ENCODE peak calls at places on chromosomes 1 and 21, in eight cellular contexts. S is right lobe of liver; I is transverse colon; B is pancreas; W is CD8-positive, alpha-beta memory T cell; Y is cardiac muscle cell; H is MM.1S; Q is Peyer's patch. E is an unnamed sample.

GRCh38 chr1:97093742-97094141 is 372.2 kb downstream of the PTBP2 start:
- DNase-seq in Q (no peak), H (no peak), W (no peak), S (no peak), Y (peak; percentile 77), I (no peak), B (no peak), E (no peak)

GRCh38 chr1:173332026-173332425 is 124.9 kb upstream of the TNFSF4 start:
- DNase-seq in Q (no peak), I (no peak), Y (peak; percentile 58), B (no peak), W (no peak), S (no peak), H (no peak), E (no peak)

GRCh38 chr1:52706941-52707926 is 9.1 kb upstream of the COA7 start:
- DNase-seq in Y (no peak), B (no peak), W (no peak), S (peak; percentile 74), H (no peak), I (peak; percentile 71), Q (no peak), E (no peak)

GRCh38 chr1:109208431-109208830 is 5.3 kb upstream of the SARS1 start:
- DNase-seq in I (no peak), W (no peak), H (no peak), Y (peak; percentile 22), B (no peak), S (no peak), Q (no peak), E (no peak)

GRCh38 chr1:213371769-213372619 is 321.0 kb downstream of the RPS6KC1 start:
- DNase-seq in B (no peak), Q (no peak), S (peak; percentile 89), I (no peak), Y (no peak), H (no peak), W (no peak), E (no peak)

GRCh38 chr1:201937624-201938212 is 8.6 kb downstream of the LMOD1 start:
- DNase-seq in S (no peak), Y (peak; percentile 78), H (no peak), I (no peak), W (no peak), Q (no peak), B (no peak), E (no peak)

GRCh38 chr1:44672254-44672955 is 1.9 kb downstream of the TMEM53 start:
- DNase-seq in W (no peak), S (peak; percentile 55), B (no peak), Q (no peak), I (no peak), H (no peak), Y (peak; percentile 27), E (no peak)

GRCh38 chr1:244050835-244051444 is at the start of gene ZBTB18:
- DNase-seq in Q (no peak), I (no peak), Y (peak; percentile 42), B (peak; percentile 35), S (no peak), H (no peak), W (no peak), E (no peak)

GRCh38 chr1:199020904-199021303 is 382.1 kb downstream of the PTPRC start:
- DNase-seq in Q (no peak), Y (no peak), H (no peak), W (no peak), S (no peak), B (no peak), I (no peak), E (peak; percentile 32)

GRCh38 chr1:117606608-117607261 is 887 bp downstream of the TENT5C start:
- DNase-seq in Y (peak; percentile 56), S (peak; percentile 70), W (peak; percentile 77), B (peak; percentile 59), H (peak; percentile 21), Q (peak; percentile 77), I (peak; percentile 66), E (peak; percentile 43)

GRCh38 chr21:42189860-42190491 is 29.0 kb upstream of the ABCG1 start:
- DNase-seq in S (no peak), Q (no peak), B (no peak), W (peak; percentile 29), I (no peak), Y (no peak), H (no peak), E (no peak)

GRCh38 chr1:109312978-109313775 is 6.4 kb upstream of the MYBPHL start:
- DNase-seq in I (no peak), Q (no peak), S (no peak), Y (peak; percentile 44), H (no peak), B (no peak), W (no peak), E (no peak)

GRCh38 chr21:42406846-42407245 is 3.1 kb downstream of the UBASH3A start:
- DNase-seq in H (no peak), W (no peak), Q (no peak), S (no peak), I (no peak), Y (no peak), B (no peak), E (no peak)

GRCh38 chr1:37037675-37038074 is 3.4 kb upstream of the GRIK3 start:
- DNase-seq in I (no peak), S (no peak), B (no peak), W (no peak), Q (no peak), Y (no peak), H (no peak), E (no peak)

GRCh38 chr1:37036667-37037053 is 2.3 kb upstream of the GRIK3 start:
- DNase-seq in Y (no peak), W (no peak), H (no peak), S (no peak), Q (no peak), I (no peak), B (no peak), E (no peak)

GRCh38 chr1:37035014-37035686 is 835 bp upstream of the GRIK3 start:
- DNase-seq in Y (no peak), S (no peak), H (no peak), Q (no peak), B (no peak), W (no peak), I (no peak), E (no peak)

GRCh38 chr1:37034301-37035013 is at the start of gene GRIK3:
- DNase-seq in I (no peak), S (no peak), Y (no peak), H (no peak), W (no peak), Q (no peak), B (no peak), E (no peak)

DNA sequence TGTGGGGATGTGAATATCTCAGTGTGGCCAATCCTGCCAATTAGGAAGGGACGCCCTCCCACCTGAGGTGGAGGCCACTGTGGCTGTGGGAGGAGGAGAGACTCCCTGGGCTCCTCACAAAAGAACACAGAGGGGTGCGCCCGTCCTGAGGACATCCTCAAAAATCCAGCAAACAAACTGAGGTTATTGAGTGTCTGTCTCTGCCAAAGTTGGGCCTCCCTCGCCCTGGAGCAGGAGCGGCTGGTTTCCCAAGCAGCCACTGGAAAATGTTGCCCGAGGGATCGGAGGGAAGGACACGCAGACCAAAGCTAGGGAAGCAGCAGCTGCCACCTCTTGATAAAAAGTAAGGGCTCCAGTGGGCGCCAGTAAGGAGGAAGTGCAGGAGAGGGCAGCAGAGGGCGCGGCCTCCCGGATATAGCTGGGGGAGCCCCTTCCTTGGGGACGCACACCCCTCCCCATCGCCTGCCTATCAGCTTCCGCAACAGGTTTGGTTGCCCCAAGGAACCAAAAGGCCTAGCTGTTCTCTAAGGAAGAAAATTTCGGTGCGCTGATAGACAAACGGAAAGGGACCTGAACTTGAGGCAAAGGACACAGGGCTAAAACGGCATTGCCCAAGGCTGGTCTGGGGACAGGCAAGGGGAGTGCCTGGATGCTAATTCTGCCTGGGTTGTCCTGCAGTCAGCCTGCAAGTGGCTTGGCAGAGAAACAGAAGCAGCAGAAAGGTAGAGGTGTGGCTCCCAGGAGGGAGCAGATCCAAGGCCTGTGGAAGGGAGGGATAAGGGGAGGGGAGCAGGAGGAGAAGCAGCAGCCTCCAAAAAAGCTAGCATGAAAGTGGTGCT is 1.7 kb upstream of the GRIK3 start:
- DNase-seq in S (no peak), Y (no peak), B (no peak), H (no peak), I (no peak), Q (no peak), W (no peak), E (no peak)
- H3K27me3 ChIP-seq in S (peaks cover 18% of the 10 kb centered on the region), Y (peaks cover 95% of the 10 kb centered on the region), B (peaks cover 8% of the 10 kb centered on the region), H (peaks cover 93% of the 10 kb centered on the region), I (peaks cover 91% of the 10 kb centered on the region), Q (no peaks in the 10 kb centered on the region), W (peaks cover 9% of the 10 kb centered on the region), E (peaks cover 15% of the 10 kb centered on the region)

GRCh38 chr1:10682449-10683365 is 113.7 kb downstream of the CASZ1 start:
- DNase-seq in Y (no peak), Q (no peak), B (no peak), W (no peak), S (no peak), H (no peak), I (no peak), E (no peak)
- H3K4me1 ChIP-seq in Y (peaks cover 93% of the 10 kb centered on the region), Q (no peaks in the 10 kb centered on the region), B (peaks cover 54% of the 10 kb centered on the region), W (no peaks in the 10 kb centered on the region), S (no peaks in the 10 kb centered on the region), H (no peaks in the 10 kb centered on the region), I (peaks cover 79% of the 10 kb centered on the region), E (no peaks in the 10 kb centered on the region)

DNA sequence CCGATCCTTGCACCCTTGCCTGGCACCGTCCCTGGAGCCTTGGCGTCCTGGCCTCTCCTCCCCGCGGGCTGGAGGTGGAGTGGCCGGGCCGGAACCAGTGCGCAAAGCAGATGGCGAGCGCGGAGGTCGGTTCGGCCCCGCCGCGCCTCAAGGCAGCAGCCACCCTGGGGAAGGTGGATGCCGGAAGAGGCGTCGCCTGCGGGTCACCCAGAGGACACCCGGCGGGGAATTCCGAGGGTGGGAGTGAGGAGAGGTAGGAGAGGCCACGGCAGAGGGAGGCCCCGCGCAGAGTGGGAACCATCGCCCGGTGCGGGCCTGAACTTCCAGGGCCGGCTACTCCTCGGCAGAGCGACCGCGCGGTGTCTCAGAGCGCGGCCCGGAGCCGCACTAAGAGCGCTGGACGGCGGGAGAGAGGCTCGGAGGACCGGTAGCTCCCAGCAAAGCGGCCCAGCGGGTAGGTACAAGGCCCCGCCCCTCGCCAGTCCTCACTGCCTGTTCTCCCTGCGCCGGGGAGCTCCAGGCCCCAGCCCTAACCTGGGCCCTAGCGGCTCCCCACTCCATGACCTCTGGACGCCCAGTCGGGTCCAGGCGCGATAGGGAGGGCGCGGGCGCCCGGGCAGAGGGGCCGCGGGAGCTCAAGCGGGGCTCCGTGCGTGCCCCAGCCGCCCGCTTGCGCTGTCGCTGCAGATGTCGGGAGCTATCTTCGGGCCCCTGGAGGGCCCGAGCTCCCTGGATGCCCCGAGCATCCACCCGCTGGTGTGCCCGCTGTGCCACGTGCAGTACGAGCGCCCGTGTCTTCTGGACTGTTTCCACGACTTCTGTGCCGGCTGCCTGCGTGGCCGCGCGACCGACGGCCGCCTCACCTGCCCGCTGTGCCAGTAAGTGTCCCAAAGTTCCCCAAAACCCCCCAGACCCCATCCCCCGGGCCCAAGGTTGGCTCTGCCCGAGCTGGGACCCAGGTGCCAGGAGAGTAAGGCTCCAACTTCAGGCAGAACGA is at the start of gene RNF207:
- DNase-seq in Q (peak; percentile 85), H (peak; percentile 65), W (peak; percentile 35), B (peak; percentile 71), Y (peak; percentile 81), I (peak; percentile 79), S (peak; percentile 85), E (peak; percentile 38)
- H3K27ac ChIP-seq in Q (peak within 1 kb of the TSS; percentile 72), H (no peak within 1 kb of the TSS), W (peak within 1 kb of the TSS; percentile 73), B (peak within 1 kb of the TSS; percentile 79), Y (peak within 1 kb of the TSS; percentile 99), I (peak within 1 kb of the TSS; percentile 85), S (peak within 1 kb of the TSS; percentile 54), E (no peak within 1 kb of the TSS)

DNA sequence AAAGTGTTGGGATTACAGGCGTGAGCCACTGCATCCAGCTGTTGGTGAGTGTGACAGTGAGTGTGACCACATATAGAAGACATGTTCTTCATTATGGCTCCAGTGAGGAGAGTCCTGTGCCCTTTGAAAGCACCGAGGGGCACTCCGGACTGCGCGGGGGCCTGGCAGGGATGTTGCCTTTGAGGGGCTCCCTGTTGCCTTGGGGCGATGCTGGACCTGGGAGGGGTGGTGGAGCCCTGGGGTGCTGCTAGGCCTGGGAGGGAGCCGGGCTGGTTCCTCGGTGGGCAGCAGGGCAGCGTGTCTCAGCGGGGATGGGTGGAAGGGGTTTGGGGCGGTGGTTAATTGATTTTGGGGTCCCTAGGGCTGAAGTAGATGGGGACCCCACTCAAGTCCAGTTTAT is 25.5 kb downstream of the CFAP74 start:
- DNase-seq in Q (no peak), W (no peak), S (no peak), I (no peak), H (no peak), B (no peak), Y (no peak), E (no peak)
- H3K27me3 ChIP-seq in Q (no peaks in the 10 kb centered on the region), W (no peaks in the 10 kb centered on the region), S (no peaks in the 10 kb centered on the region), I (peaks cover 3% of the 10 kb centered on the region), H (peaks cover 59% of the 10 kb centered on the region), B (no peaks in the 10 kb centered on the region), Y (no peaks in the 10 kb centered on the region), E (no peaks in the 10 kb centered on the region)

E was measured in CD4-positive, CD25-positive, alpha-beta regulatory T cell.